ENCODE peak calls at places on chromosomes 13 and 19, in seven cellular contexts. A is heart left ventricle, N is HCT116, R is Panc1, W is fibroblast of pulmonary artery, E is HepG2, X is cardiac fibroblast. Y is an unnamed sample.

GRCh38 chr13:113427562-113428468 is 25.5 kb downstream of the ADPRHL1 start:
- DNase-seq in A (peak; percentile 12), X (peak; percentile 22), R (no peak), N (no peak), E (no peak), W (no peak), Y (no peak)

GRCh38 chr13:35140321-35140720 is 198.3 kb downstream of the NBEA start:
- DNase-seq in X (no peak), A (no peak), R (no peak), W (no peak), E (no peak), N (no peak), Y (no peak)

GRCh38 chr19:37227996-37228395 is 10.0 kb downstream of the ZNF383 start:
- DNase-seq in E (no peak), R (no peak), N (no peak), W (no peak), X (peak; percentile 11), A (no peak), Y (no peak)

GRCh38 chr13:51785592-51786424 is 18.2 kb downstream of the DHRS12 start:
- DNase-seq in N (no peak), A (peak; percentile 74), W (peak; percentile 51), R (no peak), E (no peak), X (peak; percentile 40), Y (peak; percentile 83)

GRCh38 chr19:32224371-32225244 is 120.8 kb upstream of the ZNF507 start:
- DNase-seq in E (peak; percentile 21), R (no peak), W (peak; percentile 44), N (no peak), A (peak; percentile 61), X (peak; percentile 51), Y (peak; percentile 39)

GRCh38 chr19:38545596-38545995 is 72.2 kb downstream of the MAP4K1 start:
- DNase-seq in W (peak; percentile 14), N (no peak), X (peak; percentile 4), E (no peak), A (no peak), R (no peak), Y (no peak)

GRCh38 chr13:59279024-59279423 is 884.7 kb downstream of the DIAPH3 start:
- DNase-seq in N (no peak), A (no peak), W (no peak), X (no peak), R (no peak), E (no peak), Y (no peak)

GRCh38 chr19:35768082-35768421 is 7.3 kb upstream of the ARHGAP33 start:
- DNase-seq in R (no peak), X (no peak), E (no peak), N (no peak), W (no peak), A (no peak), Y (no peak)

GRCh38 chr13:76991432-76991795 is 467 bp upstream of the CLN5 start:
- DNase-seq in E (no peak), X (no peak), A (peak; percentile 37), R (no peak), N (no peak), W (no peak), Y (peak; percentile 68)

GRCh38 chr13:35723820-35724219 is 247.3 kb upstream of the MAB21L1 start:
- DNase-seq in N (no peak), X (peak; percentile 78), W (peak; percentile 76), E (peak; percentile 58), R (no peak), A (peak; percentile 75), Y (no peak)

GRCh38 chr13:26813626-26814348 is 53.2 kb upstream of the GPR12 start:
- DNase-seq in E (no peak), X (no peak), N (no peak), R (no peak), A (no peak), W (no peak), Y (no peak)

GRCh38 chr13:30618186-30618937 is 642 bp downstream of the USPL1 start:
- DNase-seq in R (no peak), E (peak; percentile 4), X (no peak), A (peak; percentile 34), W (no peak), N (no peak), Y (peak; percentile 23)

GRCh38 chr13:31631071-31631470 is 108.3 kb upstream of the RXFP2 start:
- DNase-seq in E (no peak), R (no peak), N (no peak), W (peak; percentile 18), A (no peak), X (peak; percentile 54), Y (no peak)

GRCh38 chr13:39105110-39105509 is 66.9 kb downstream of the NHLRC3 start:
- DNase-seq in A (no peak), R (no peak), W (peak; percentile 42), X (peak; percentile 25), E (no peak), N (no peak), Y (peak; percentile 16)

GRCh38 chr13:50543767-50544166 is 299.7 kb downstream of the DLEU7 start:
- DNase-seq in A (no peak), X (peak; percentile 74), N (no peak), E (no peak), W (peak; percentile 72), R (no peak), Y (no peak)

GRCh38 chr13:50428183-50428877 is 413.1 kb downstream of the KCNRG start:
- DNase-seq in E (no peak), W (no peak), N (no peak), A (no peak), X (no peak), R (no peak), Y (no peak)

GRCh38 chr19:51799311-51799997 is 4.5 kb downstream of the FPR3 start:
- DNase-seq in X (peak; percentile 98), A (peak; percentile 95), R (no peak), E (peak; percentile 35), N (no peak), W (peak; percentile 100), Y (peak; percentile 11)

GRCh38 chr13:107512551-107512950 is 702.8 kb downstream of the LIG4 start:
- DNase-seq in R (no peak), E (no peak), X (no peak), A (no peak), W (no peak), N (no peak), Y (no peak)

GRCh38 chr19:30227661-30228112 is 144.5 kb upstream of the ZNF536 start:
- DNase-seq in A (peak; percentile 73), W (peak; percentile 40), R (no peak), N (peak; percentile 13), X (peak; percentile 53), E (peak; percentile 17), Y (peak; percentile 25)

GRCh38 chr19:18450934-18451836 is 13.3 kb upstream of the ISYNA1 start:
- DNase-seq in X (peak; percentile 81), W (peak; percentile 76), N (no peak), E (peak; percentile 63), A (peak; percentile 90), R (no peak), Y (peak; percentile 72)

GRCh38 chr19:48970923-48971395 is 5.8 kb downstream of the FTL start:
- DNase-seq in X (peak; percentile 85), R (no peak), N (no peak), W (peak; percentile 85), E (peak; percentile 57), A (peak; percentile 86), Y (peak; percentile 77)

GRCh38 chr13:20127263-20127562 is 33.6 kb downstream of the GJA3 start:
- DNase-seq in E (peak; percentile 9), R (no peak), A (no peak), W (peak; percentile 10), X (no peak), N (no peak), Y (no peak)

GRCh38 chr19:40464059-40465024 is 1.2 kb downstream of the BLVRB start:
- DNase-seq in A (peak; percentile 85), N (peak; percentile 85), W (peak; percentile 93), E (peak; percentile 81), X (peak; percentile 94), R (peak; percentile 57), Y (peak; percentile 93)
- H3K4me3 ChIP-seq in A (peak overlapping the region; percentile 68), N (peak overlapping the region; percentile 95), W (peak overlapping the region; percentile 80), E (peak overlapping the region; percentile 27), X (peak overlapping the region; percentile 77), R (peak overlapping the region; percentile 68), Y (peak overlapping the region; percentile 65)

GRCh38 chr13:101660711-101661110 is 208.2 kb downstream of the ITGBL1 start:
- DNase-seq in A (no peak), E (no peak), N (no peak), X (no peak), R (no peak), W (no peak), Y (no peak)

DNA sequence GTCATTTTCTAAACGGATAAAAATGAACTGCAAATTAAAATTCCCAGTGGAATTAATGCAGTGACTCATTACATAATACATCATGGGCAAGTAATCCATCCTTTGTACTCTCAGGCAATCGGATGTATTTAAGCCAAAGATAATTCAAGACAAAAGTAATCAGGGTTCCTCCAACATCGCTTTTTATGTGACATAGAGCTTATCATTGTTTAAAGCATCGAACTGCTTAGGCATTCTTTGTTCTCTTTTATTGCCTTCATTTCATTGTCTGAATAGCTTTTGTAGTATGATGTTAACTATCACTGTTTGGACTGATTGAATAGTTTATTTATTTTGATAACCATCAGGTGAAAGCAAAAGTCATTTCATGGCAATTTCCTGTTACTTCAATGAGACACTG is 209.4 kb downstream of the ITGBL1 start:
- DNase-seq in E (no peak), X (peak; percentile 31), A (no peak), R (no peak), W (no peak), N (no peak), Y (no peak)
- H3K4me3 ChIP-seq in E (no peak overlapping the region), X (no peak overlapping the region), A (no peak overlapping the region), R (no peak overlapping the region), W (no peak overlapping the region), N (no peak overlapping the region), Y (no peak overlapping the region)

DNA sequence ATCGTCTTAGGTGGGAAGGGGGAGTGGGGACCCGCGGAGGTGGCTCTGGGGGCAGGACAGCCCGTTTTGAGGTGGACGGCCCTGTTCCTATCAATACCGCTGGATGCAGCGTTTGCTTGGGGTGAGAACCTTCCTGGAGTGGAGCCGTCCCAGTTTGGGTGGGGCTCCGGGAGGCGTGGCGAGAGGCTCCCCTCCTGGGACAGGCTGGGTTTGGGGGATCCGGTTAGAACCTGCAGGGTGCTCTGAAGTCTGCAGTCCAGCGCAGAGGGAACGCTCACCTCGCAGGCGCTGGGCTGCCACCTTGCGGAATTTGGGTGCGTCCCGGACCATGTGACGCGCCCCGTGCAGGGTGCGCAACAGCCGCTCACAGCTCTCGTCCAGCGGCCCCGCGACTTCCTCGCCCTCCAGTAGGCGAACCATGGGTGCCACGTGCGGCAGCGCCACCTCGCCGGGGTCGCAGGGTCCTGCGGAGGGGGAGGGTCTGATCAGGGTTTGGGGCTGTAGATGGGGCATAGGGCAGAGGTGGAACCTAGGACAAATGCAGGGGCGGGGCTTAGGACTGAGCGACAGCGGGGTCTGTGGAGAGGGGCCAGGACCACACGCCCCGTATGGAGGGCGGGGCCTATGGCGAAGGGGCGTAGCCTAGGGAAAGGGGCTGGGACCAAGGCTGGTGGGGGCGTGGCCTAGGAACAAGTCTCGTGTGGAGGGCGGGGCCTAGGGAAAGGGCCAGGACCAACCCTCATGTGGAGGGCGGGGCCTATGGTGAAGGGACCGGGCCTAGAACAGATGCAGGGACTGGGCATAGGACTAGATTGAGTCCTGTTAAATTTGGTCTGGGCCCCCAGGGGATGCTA is 13.8 kb downstream of the SH2D3A start:
- DNase-seq in R (peak; percentile 69), E (peak; percentile 89), W (peak; percentile 72), X (peak; percentile 73), N (peak; percentile 91), A (peak; percentile 81), Y (peak; percentile 95)
- H3K4me3 ChIP-seq in R (peak overlapping the region; percentile 42), E (peak overlapping the region; percentile 75), W (peak overlapping the region; percentile 37), X (peak overlapping the region; percentile 38), N (peak overlapping the region; percentile 45), A (peak overlapping the region; percentile 49), Y (peak overlapping the region; percentile 54)

GRCh38 chr19:3983542-3983914 is 1.7 kb downstream of the EEF2 start:
- DNase-seq in A (no peak), E (no peak), X (no peak), R (no peak), N (no peak), W (no peak), Y (no peak)
- H3K4me3 ChIP-seq in A (peak overlapping the region; percentile 81), E (peak overlapping the region; percentile 93), X (peak overlapping the region; percentile 68), R (peak overlapping the region; percentile 65), N (peak overlapping the region; percentile 95), W (peak overlapping the region; percentile 100), Y (no peak overlapping the region)